ENCODE peak calls at places on chromosomes 12 and 14, in six cellular contexts. H is activated naive CD8-positive, alpha-beta T cell treated with anti-CD3 and anti-CD28 coated beads, Interleukin-2, amount 50 U/mL, for 24 hours; E is MCF 10A; G is memory B cell; J is stimulated activated CD8-positive, alpha-beta memory T cell treated with anti-CD3 and anti-CD28 coated beads, Interleukin-15, amount 100 ng/mL, for 1 hour; U is HL-60. M is an unnamed sample.

GRCh38 chr14:61616524-61617185 is 78.7 kb upstream of the HIF1A start:
- DNase-seq in U (no peak), J (no peak), G (no peak), E (peak), H (no peak), M (no peak)

GRCh38 chr14:54866588-54866987 is 36.0 kb downstream of the GCH1 start:
- DNase-seq in E (no peak), U (no peak), H (no peak), J (no peak), G (no peak), M (no peak)

GRCh38 chr14:102893452-102893851 is 29.0 kb upstream of the AMN start:
- DNase-seq in E (no peak), U (no peak), H (no peak), J (no peak), G (no peak), M (no peak)

GRCh38 chr12:120252071-120252906 is 13.2 kb downstream of the PXN start:
- DNase-seq in E (no peak), J (peak), G (peak), U (peak), H (peak), M (no peak)

GRCh38 chr14:68464716-68465115 is 328.2 kb downstream of the ZFP36L1 start:
- DNase-seq in U (no peak), E (peak), J (no peak), G (no peak), H (no peak), M (no peak)

GRCh38 chr12:40602562-40602961 is 89.7 kb upstream of the CNTN1 start:
- DNase-seq in J (no peak), U (no peak), E (no peak), H (no peak), G (no peak), M (no peak)

GRCh38 chr14:76175942-76176341 is 24.2 kb downstream of the GPATCH2L start:
- DNase-seq in H (no peak), G (no peak), U (no peak), J (no peak), E (no peak), M (no peak)

GRCh38 chr12:121484967-121485366 is 85.0 kb downstream of the RNF34 start:
- DNase-seq in H (no peak), J (no peak), U (no peak), G (no peak), E (no peak), M (no peak)

GRCh38 chr12:87930033-87930432 is 99.2 kb downstream of the C12orf50 start:
- DNase-seq in J (no peak), H (no peak), U (no peak), E (peak), G (no peak), M (no peak)

GRCh38 chr14:68955164-68955921 is 23.8 kb downstream of the ACTN1 start:
- DNase-seq in G (no peak), E (no peak), H (no peak), J (no peak), U (no peak), M (no peak)

GRCh38 chr12:597926-598568 is 65.2 kb downstream of the NINJ2 start:
- DNase-seq in E (peak), G (no peak), J (no peak), H (no peak), U (no peak), M (no peak)

GRCh38 chr12:123050331-123050809 is 69.9 kb downstream of the ARL6IP4 start:
- DNase-seq in U (no peak), H (no peak), E (peak), G (no peak), J (no peak), M (no peak)

GRCh38 chr12:27012239-27012981 is 1.8 kb downstream of the TM7SF3 start:
- DNase-seq in H (no peak), E (no peak), G (no peak), J (no peak), U (no peak), M (no peak)

GRCh38 chr12:124713041-124713435 is 145.6 kb upstream of the NCOR2 start:
- DNase-seq in H (no peak), J (no peak), U (no peak), G (no peak), E (no peak), M (no peak)

GRCh38 chr12:38744056-38744455 is 161.3 kb downstream of the CPNE8 start:
- DNase-seq in U (no peak), E (no peak), H (no peak), G (no peak), J (no peak), M (no peak)

GRCh38 chr14:58637040-58637390 is 747 bp upstream of the DACT1 start:
- DNase-seq in H (peak), U (no peak), J (no peak), E (no peak), G (no peak), M (no peak)

GRCh38 chr12:105317942-105318614 is 12.4 kb upstream of the C12orf75 start:
- DNase-seq in J (no peak), E (no peak), H (no peak), G (no peak), U (no peak), M (no peak)